ENCODE peak calls at places on chromosome 22, in eight cellular contexts. One of them, this sample, is unnamed.
A peak's percentile ranks its signal among the peaks of the same experiment; 100 is the strongest.

GRCh38 chr22:37214431-37215025 is 2.3 kb upstream of the SSTR3 start:
- DNase-seq in stimulated activated CD4-positive, alpha-beta T cell treated with anti-CD3 and anti-CD28 coated beads, Interleukin-2, amount 100 ng/mL, for 48 hours: no peak
- DNase-seq in stomach: no peak
- DNase-seq in M059J: no peak
- DNase-seq in GM10248: no peak
- DNase-seq in activated naive CD4-positive, alpha-beta T cell treated with Interleukin-2 at 50 U/mL for 16 hours: no peak
- DNase-seq in NCI-H748 treated with DMSO at 0.1 percent for 48 hours: no peak
- DNase-seq in MG63: no peak
- DNase-seq in this sample: no peak

GRCh38 chr22:27186643-27187042 is 529.3 kb downstream of the MIAT start:
- DNase-seq in M059J: no peak
- DNase-seq in NCI-H748 treated with DMSO at 0.1 percent for 48 hours: no peak
- DNase-seq in MG63: no peak
- DNase-seq in stimulated activated CD4-positive, alpha-beta T cell treated with anti-CD3 and anti-CD28 coated beads, Interleukin-2, amount 100 ng/mL, for 48 hours: no peak
- DNase-seq in GM10248: no peak
- DNase-seq in stomach: no peak
- DNase-seq in activated naive CD4-positive, alpha-beta T cell treated with Interleukin-2 at 50 U/mL for 16 hours: no peak
- DNase-seq in this sample: no peak

GRCh38 chr22:27844656-27845602 is 43.4 kb upstream of the MN1 start:
- DNase-seq in stomach: no peak
- DNase-seq in stimulated activated CD4-positive, alpha-beta T cell treated with anti-CD3 and anti-CD28 coated beads, Interleukin-2, amount 100 ng/mL, for 48 hours: no peak
- DNase-seq in NCI-H748 treated with DMSO at 0.1 percent for 48 hours: no peak
- DNase-seq in MG63: no peak
- DNase-seq in M059J: no peak
- DNase-seq in GM10248: no peak
- DNase-seq in activated naive CD4-positive, alpha-beta T cell treated with Interleukin-2 at 50 U/mL for 16 hours: no peak
- DNase-seq in this sample: no peak

GRCh38 chr22:28019360-28019759 is 100.3 kb upstream of the PITPNB start:
- DNase-seq in NCI-H748 treated with DMSO at 0.1 percent for 48 hours: no peak
- DNase-seq in M059J: peak; percentile 85
- DNase-seq in stomach: peak; percentile 20
- DNase-seq in stimulated activated CD4-positive, alpha-beta T cell treated with anti-CD3 and anti-CD28 coated beads, Interleukin-2, amount 100 ng/mL, for 48 hours: no peak
- DNase-seq in GM10248: no peak
- DNase-seq in activated naive CD4-positive, alpha-beta T cell treated with Interleukin-2 at 50 U/mL for 16 hours: no peak
- DNase-seq in MG63: peak; percentile 56
- DNase-seq in this sample: peak; percentile 49

GRCh38 chr22:26763633-26764295 is 106.4 kb downstream of the MIAT start:
- DNase-seq in GM10248: no peak
- DNase-seq in stomach: no peak
- DNase-seq in activated naive CD4-positive, alpha-beta T cell treated with Interleukin-2 at 50 U/mL for 16 hours: no peak
- DNase-seq in NCI-H748 treated with DMSO at 0.1 percent for 48 hours: peak; percentile 52
- DNase-seq in M059J: peak; percentile 83
- DNase-seq in MG63: peak; percentile 83
- DNase-seq in stimulated activated CD4-positive, alpha-beta T cell treated with anti-CD3 and anti-CD28 coated beads, Interleukin-2, amount 100 ng/mL, for 48 hours: no peak
- DNase-seq in this sample: peak; percentile 12

GRCh38 chr22:48709453-48709852 is 1118.2 kb downstream of the BRD1 start:
- DNase-seq in stimulated activated CD4-positive, alpha-beta T cell treated with anti-CD3 and anti-CD28 coated beads, Interleukin-2, amount 100 ng/mL, for 48 hours: no peak
- DNase-seq in MG63: no peak
- DNase-seq in activated naive CD4-positive, alpha-beta T cell treated with Interleukin-2 at 50 U/mL for 16 hours: no peak
- DNase-seq in M059J: no peak
- DNase-seq in NCI-H748 treated with DMSO at 0.1 percent for 48 hours: no peak
- DNase-seq in GM10248: no peak
- DNase-seq in stomach: no peak
- DNase-seq in this sample: no peak

GRCh38 chr22:41383085-41383484 is 1.3 kb downstream of the TEF start:
- DNase-seq in MG63: no peak
- DNase-seq in M059J: no peak
- DNase-seq in activated naive CD4-positive, alpha-beta T cell treated with Interleukin-2 at 50 U/mL for 16 hours: no peak
- DNase-seq in NCI-H748 treated with DMSO at 0.1 percent for 48 hours: no peak
- DNase-seq in GM10248: no peak
- DNase-seq in stimulated activated CD4-positive, alpha-beta T cell treated with anti-CD3 and anti-CD28 coated beads, Interleukin-2, amount 100 ng/mL, for 48 hours: no peak
- DNase-seq in stomach: no peak
- DNase-seq in this sample: no peak

GRCh38 chr22:31491218-31491962 is 1.7 kb upstream of the EIF4ENIF1 start:
- DNase-seq in activated naive CD4-positive, alpha-beta T cell treated with Interleukin-2 at 50 U/mL for 16 hours: no peak
- DNase-seq in stimulated activated CD4-positive, alpha-beta T cell treated with anti-CD3 and anti-CD28 coated beads, Interleukin-2, amount 100 ng/mL, for 48 hours: no peak
- DNase-seq in GM10248: no peak
- DNase-seq in MG63: no peak
- DNase-seq in NCI-H748 treated with DMSO at 0.1 percent for 48 hours: no peak
- DNase-seq in M059J: no peak
- DNase-seq in stomach: no peak
- DNase-seq in this sample: no peak

GRCh38 chr22:31332886-31333285 is 13.3 kb downstream of the PATZ1 start:
- DNase-seq in M059J: no peak
- DNase-seq in stimulated activated CD4-positive, alpha-beta T cell treated with anti-CD3 and anti-CD28 coated beads, Interleukin-2, amount 100 ng/mL, for 48 hours: no peak
- DNase-seq in NCI-H748 treated with DMSO at 0.1 percent for 48 hours: no peak
- DNase-seq in GM10248: no peak
- DNase-seq in MG63: no peak
- DNase-seq in activated naive CD4-positive, alpha-beta T cell treated with Interleukin-2 at 50 U/mL for 16 hours: no peak
- DNase-seq in stomach: no peak
- DNase-seq in this sample: no peak

GRCh38 chr22:23495614-23496444 is 84.3 kb downstream of the IGLL1 start:
- DNase-seq in MG63: no peak
- DNase-seq in NCI-H748 treated with DMSO at 0.1 percent for 48 hours: no peak
- DNase-seq in stimulated activated CD4-positive, alpha-beta T cell treated with anti-CD3 and anti-CD28 coated beads, Interleukin-2, amount 100 ng/mL, for 48 hours: no peak
- DNase-seq in GM10248: no peak
- DNase-seq in activated naive CD4-positive, alpha-beta T cell treated with Interleukin-2 at 50 U/mL for 16 hours: no peak
- DNase-seq in stomach: no peak
- DNase-seq in M059J: no peak
- DNase-seq in this sample: no peak

GRCh38 chr22:43985532-43985931 is 30.3 kb downstream of the SAMM50 start:
- DNase-seq in activated naive CD4-positive, alpha-beta T cell treated with Interleukin-2 at 50 U/mL for 16 hours: no peak
- DNase-seq in MG63: no peak
- DNase-seq in NCI-H748 treated with DMSO at 0.1 percent for 48 hours: no peak
- DNase-seq in GM10248: no peak
- DNase-seq in stimulated activated CD4-positive, alpha-beta T cell treated with anti-CD3 and anti-CD28 coated beads, Interleukin-2, amount 100 ng/mL, for 48 hours: no peak
- DNase-seq in stomach: no peak
- DNase-seq in M059J: no peak
- DNase-seq in this sample: no peak

GRCh38 chr22:50529416-50530279 is at the start of gene TYMP:
- DNase-seq in M059J: no peak
- DNase-seq in activated naive CD4-positive, alpha-beta T cell treated with Interleukin-2 at 50 U/mL for 16 hours: peak; percentile 77
- DNase-seq in MG63: peak; percentile 40
- DNase-seq in NCI-H748 treated with DMSO at 0.1 percent for 48 hours: no peak
- DNase-seq in stimulated activated CD4-positive, alpha-beta T cell treated with anti-CD3 and anti-CD28 coated beads, Interleukin-2, amount 100 ng/mL, for 48 hours: peak; percentile 65
- DNase-seq in stomach: peak; percentile 83
- DNase-seq in GM10248: peak; percentile 85
- DNase-seq in this sample: no peak

GRCh38 chr22:44067033-44067432 is 42.9 kb downstream of the PARVB start:
- DNase-seq in MG63: no peak
- DNase-seq in GM10248: no peak
- DNase-seq in stomach: no peak
- DNase-seq in M059J: no peak
- DNase-seq in stimulated activated CD4-positive, alpha-beta T cell treated with anti-CD3 and anti-CD28 coated beads, Interleukin-2, amount 100 ng/mL, for 48 hours: no peak
- DNase-seq in NCI-H748 treated with DMSO at 0.1 percent for 48 hours: no peak
- DNase-seq in activated naive CD4-positive, alpha-beta T cell treated with Interleukin-2 at 50 U/mL for 16 hours: no peak
- DNase-seq in this sample: no peak

GRCh38 chr22:24434472-24435322 is 7.3 kb downstream of the ADORA2A start:
- DNase-seq in M059J: no peak
- DNase-seq in GM10248: peak; percentile 86
- DNase-seq in stomach: peak; percentile 51
- DNase-seq in stimulated activated CD4-positive, alpha-beta T cell treated with anti-CD3 and anti-CD28 coated beads, Interleukin-2, amount 100 ng/mL, for 48 hours: peak; percentile 59
- DNase-seq in MG63: no peak
- DNase-seq in activated naive CD4-positive, alpha-beta T cell treated with Interleukin-2 at 50 U/mL for 16 hours: peak; percentile 72
- DNase-seq in NCI-H748 treated with DMSO at 0.1 percent for 48 hours: no peak
- DNase-seq in this sample: peak; percentile 86

GRCh38 chr22:20027966-20028854 is 7.3 kb downstream of the TANGO2 start:
- DNase-seq in stimulated activated CD4-positive, alpha-beta T cell treated with anti-CD3 and anti-CD28 coated beads, Interleukin-2, amount 100 ng/mL, for 48 hours: no peak
- DNase-seq in stomach: no peak
- DNase-seq in GM10248: no peak
- DNase-seq in MG63: no peak
- DNase-seq in activated naive CD4-positive, alpha-beta T cell treated with Interleukin-2 at 50 U/mL for 16 hours: no peak
- DNase-seq in M059J: no peak
- DNase-seq in NCI-H748 treated with DMSO at 0.1 percent for 48 hours: no peak
- DNase-seq in this sample: no peak

GRCh38 chr22:23862103-23862502 is 4.4 kb downstream of the SLC2A11 start:
- DNase-seq in GM10248: peak; percentile 63
- DNase-seq in stomach: no peak
- DNase-seq in MG63: peak; percentile 46
- DNase-seq in M059J: peak; percentile 37
- DNase-seq in NCI-H748 treated with DMSO at 0.1 percent for 48 hours: peak; percentile 15
- DNase-seq in stimulated activated CD4-positive, alpha-beta T cell treated with anti-CD3 and anti-CD28 coated beads, Interleukin-2, amount 100 ng/mL, for 48 hours: peak; percentile 17
- DNase-seq in activated naive CD4-positive, alpha-beta T cell treated with Interleukin-2 at 50 U/mL for 16 hours: peak; percentile 42
- DNase-seq in this sample: peak; percentile 77

GRCh38 chr22:40463017-40463631 is 92.7 kb downstream of the SGSM3 start:
- DNase-seq in stomach: no peak
- DNase-seq in M059J: no peak
- DNase-seq in stimulated activated CD4-positive, alpha-beta T cell treated with anti-CD3 and anti-CD28 coated beads, Interleukin-2, amount 100 ng/mL, for 48 hours: peak; percentile 26
- DNase-seq in activated naive CD4-positive, alpha-beta T cell treated with Interleukin-2 at 50 U/mL for 16 hours: peak; percentile 48
- DNase-seq in NCI-H748 treated with DMSO at 0.1 percent for 48 hours: no peak
- DNase-seq in MG63: no peak
- DNase-seq in GM10248: peak; percentile 61
- DNase-seq in this sample: no peak

GRCh38 chr22:21028277-21029251 is 3.8 kb downstream of the SLC7A4 start:
- DNase-seq in stimulated activated CD4-positive, alpha-beta T cell treated with anti-CD3 and anti-CD28 coated beads, Interleukin-2, amount 100 ng/mL, for 48 hours: no peak
- DNase-seq in activated naive CD4-positive, alpha-beta T cell treated with Interleukin-2 at 50 U/mL for 16 hours: no peak
- DNase-seq in M059J: no peak
- DNase-seq in MG63: no peak
- DNase-seq in GM10248: no peak
- DNase-seq in NCI-H748 treated with DMSO at 0.1 percent for 48 hours: no peak
- DNase-seq in stomach: no peak
- DNase-seq in this sample: no peak

GRCh38 chr22:16810188-16810802 is 14.9 kb downstream of the XKR3 start:
- DNase-seq in MG63: no peak
- DNase-seq in M059J: no peak
- DNase-seq in GM10248: no peak
- DNase-seq in stomach: no peak
- DNase-seq in NCI-H748 treated with DMSO at 0.1 percent for 48 hours: no peak
- DNase-seq in stimulated activated CD4-positive, alpha-beta T cell treated with anti-CD3 and anti-CD28 coated beads, Interleukin-2, amount 100 ng/mL, for 48 hours: no peak
- DNase-seq in activated naive CD4-positive, alpha-beta T cell treated with Interleukin-2 at 50 U/mL for 16 hours: no peak
- DNase-seq in this sample: no peak

GRCh38 chr22:30048711-30049110 is 31.6 kb upstream of the HORMAD2 start:
- DNase-seq in stimulated activated CD4-positive, alpha-beta T cell treated with anti-CD3 and anti-CD28 coated beads, Interleukin-2, amount 100 ng/mL, for 48 hours: no peak
- DNase-seq in GM10248: no peak
- DNase-seq in MG63: no peak
- DNase-seq in stomach: no peak
- DNase-seq in NCI-H748 treated with DMSO at 0.1 percent for 48 hours: no peak
- DNase-seq in activated naive CD4-positive, alpha-beta T cell treated with Interleukin-2 at 50 U/mL for 16 hours: no peak
- DNase-seq in M059J: no peak
- DNase-seq in this sample: no peak

GRCh38 chr22:49765091-49765771 is 62.4 kb downstream of the BRD1 start:
- DNase-seq in activated naive CD4-positive, alpha-beta T cell treated with Interleukin-2 at 50 U/mL for 16 hours: no peak
- DNase-seq in NCI-H748 treated with DMSO at 0.1 percent for 48 hours: no peak
- DNase-seq in M059J: no peak
- DNase-seq in MG63: no peak
- DNase-seq in stomach: peak; percentile 16
- DNase-seq in GM10248: no peak
- DNase-seq in stimulated activated CD4-positive, alpha-beta T cell treated with anti-CD3 and anti-CD28 coated beads, Interleukin-2, amount 100 ng/mL, for 48 hours: no peak
- DNase-seq in this sample: no peak

GRCh38 chr22:40595497-40596234 is 40.9 kb downstream of the MRTFA start:
- DNase-seq in M059J: no peak
- DNase-seq in activated naive CD4-positive, alpha-beta T cell treated with Interleukin-2 at 50 U/mL for 16 hours: no peak
- DNase-seq in GM10248: no peak
- DNase-seq in stomach: no peak
- DNase-seq in NCI-H748 treated with DMSO at 0.1 percent for 48 hours: no peak
- DNase-seq in stimulated activated CD4-positive, alpha-beta T cell treated with anti-CD3 and anti-CD28 coated beads, Interleukin-2, amount 100 ng/mL, for 48 hours: no peak
- DNase-seq in MG63: no peak
- DNase-seq in this sample: no peak

GRCh38 chr22:37563153-37564081 is 3.1 kb downstream of the CDC42EP1 start:
- DNase-seq in GM10248: no peak
- DNase-seq in M059J: peak; percentile 96
- DNase-seq in MG63: peak; percentile 89
- DNase-seq in stimulated activated CD4-positive, alpha-beta T cell treated with anti-CD3 and anti-CD28 coated beads, Interleukin-2, amount 100 ng/mL, for 48 hours: no peak
- DNase-seq in activated naive CD4-positive, alpha-beta T cell treated with Interleukin-2 at 50 U/mL for 16 hours: no peak
- DNase-seq in NCI-H748 treated with DMSO at 0.1 percent for 48 hours: no peak
- DNase-seq in stomach: peak; percentile 82
- DNase-seq in this sample: no peak